ENCODE peak calls at places on chromosomes 2 and 18, in seven cellular contexts. O is GM12892, W is heart left ventricle, K is HCT116, M is testis, A is tibial nerve, R is transverse colon. Q is an unnamed sample.

GRCh38 chr2:11368059-11368572 is 23.7 kb upstream of the ROCK2 start:
- DNase-seq in A (no peak), W (no peak), O (no peak), M (no peak), K (no peak), R (no peak), Q (no peak)

GRCh38 chr18:23924813-23925212 is 89.7 kb upstream of the TTC39C start:
- DNase-seq in R (no peak), A (no peak), W (no peak), M (no peak), O (no peak), K (no peak), Q (peak; percentile 26)

GRCh38 chr2:239804161-239805042 is 220.7 kb downstream of the NDUFA10 start:
- DNase-seq in M (peak; percentile 3), R (no peak), O (no peak), W (no peak), K (no peak), A (no peak), Q (no peak)

GRCh38 chr2:241774419-241775222 is 2.0 kb upstream of the GAL3ST2 start:
- DNase-seq in K (peak; percentile 29), M (peak; percentile 12), O (no peak), A (no peak), W (no peak), R (peak; percentile 79), Q (peak; percentile 97)

GRCh38 chr18:77123313-77124231 is 9.0 kb downstream of the MBP start:
- DNase-seq in K (no peak), M (no peak), A (no peak), W (no peak), O (no peak), R (no peak), Q (no peak)

GRCh38 chr2:229431331-229431954 is 160.4 kb upstream of the PID1 start:
- DNase-seq in R (no peak), A (no peak), K (peak; percentile 57), O (no peak), W (no peak), M (no peak), Q (no peak)

GRCh38 chr2:218631837-218632236 is 24.1 kb downstream of the PLCD4 start:
- DNase-seq in M (no peak), A (no peak), W (no peak), K (peak; percentile 6), R (no peak), O (no peak), Q (no peak)

GRCh38 chr2:156803967-156804366 is 367.8 kb downstream of the GPD2 start:
- DNase-seq in K (no peak), O (no peak), W (no peak), R (no peak), M (no peak), A (no peak), Q (no peak)

GRCh38 chr18:13543144-13543543 is 183.2 kb downstream of the FAM210A start:
- DNase-seq in R (no peak), O (no peak), W (no peak), A (no peak), M (no peak), K (no peak), Q (no peak)

GRCh38 chr2:179860255-179861026 is 971 bp downstream of the ZNF385B start:
- DNase-seq in K (no peak), M (peak; percentile 57), R (no peak), A (no peak), W (no peak), O (peak; percentile 4), Q (no peak)

GRCh38 chr2:237025090-237025865 is 60.4 kb upstream of the COPS8 start:
- DNase-seq in M (no peak), R (peak; percentile 73), O (no peak), K (peak; percentile 37), W (no peak), A (peak; percentile 61), Q (peak; percentile 39)

GRCh38 chr18:74669136-74669798 is 71.6 kb downstream of the ZNF407 start:
- DNase-seq in R (no peak), W (no peak), M (no peak), O (no peak), K (no peak), A (no peak), Q (no peak)

GRCh38 chr2:158305501-158305900 is 151.1 kb downstream of the CCDC148 start:
- DNase-seq in K (no peak), A (no peak), M (no peak), W (no peak), O (no peak), R (no peak), Q (no peak)

GRCh38 chr2:12081481-12082210 is 335.2 kb downstream of the LPIN1 start:
- DNase-seq in K (no peak), M (no peak), A (no peak), W (no peak), R (no peak), O (no peak), Q (no peak)

GRCh38 chr18:22168360-22168921 is 948 bp upstream of the GATA6 start:
- DNase-seq in K (no peak), W (no peak), M (peak; percentile 57), O (no peak), R (peak; percentile 56), A (no peak), Q (no peak)

GRCh38 chr18:54392621-54393023 is 34.9 kb downstream of the C18orf54 start:
- DNase-seq in O (no peak), M (no peak), A (no peak), K (peak; percentile 68), W (no peak), R (no peak), Q (no peak)

GRCh38 chr2:2046497-2046896 is 284.6 kb downstream of the MYT1L start:
- DNase-seq in R (no peak), K (no peak), O (no peak), A (no peak), W (no peak), M (no peak), Q (no peak)

GRCh38 chr2:24353364-24353763 is 7.0 kb downstream of the ITSN2 start:
- DNase-seq in R (no peak), K (no peak), M (no peak), W (no peak), A (no peak), O (no peak), Q (no peak)

GRCh38 chr18:33440011-33440383 is 524 bp downstream of the CCDC178 start:
- DNase-seq in K (no peak), A (peak; percentile 21), W (peak; percentile 48), O (no peak), M (peak; percentile 54), R (peak; percentile 18), Q (no peak)

GRCh38 chr2:163086940-163087339 is 248.4 kb upstream of the KCNH7 start:
- DNase-seq in O (no peak), W (no peak), R (no peak), A (no peak), M (no peak), K (no peak), Q (no peak)

GRCh38 chr2:88239781-88240180 is 69.6 kb downstream of the THNSL2 start:
- DNase-seq in M (peak; percentile 16), A (no peak), O (no peak), K (no peak), W (no peak), R (no peak), Q (no peak)

GRCh38 chr2:238952261-238952924 is 104.5 kb downstream of the TWIST2 start:
- DNase-seq in K (no peak), A (no peak), O (no peak), R (no peak), W (no peak), M (no peak), Q (no peak)

GRCh38 chr2:113032737-113033136 is 19.9 kb downstream of the IL36B start:
- DNase-seq in W (no peak), O (no peak), R (no peak), K (no peak), M (no peak), A (no peak), Q (no peak)

GRCh38 chr2:160635488-160635887 is 141.9 kb upstream of the RBMS1 start:
- DNase-seq in K (no peak), M (no peak), O (no peak), R (no peak), W (peak; percentile 60), A (no peak), Q (no peak)

GRCh38 chr2:230234845-230235244 is 9.3 kb downstream of the SP140 start:
- DNase-seq in M (no peak), K (no peak), O (no peak), R (no peak), W (no peak), A (no peak), Q (no peak)

GRCh38 chr2:95029898-95030341 is 4.4 kb downstream of the MAL start:
- DNase-seq in R (no peak), A (no peak), K (no peak), W (no peak), O (no peak), M (no peak), Q (peak; percentile 41)

GRCh38 chr2:138207531-138207930 is 243.3 kb downstream of the HNMT start:
- DNase-seq in W (no peak), M (no peak), K (no peak), O (no peak), A (no peak), R (no peak), Q (no peak)

GRCh38 chr18:70024088-70024487 is 76.4 kb upstream of the CD226 start:
- DNase-seq in M (no peak), W (no peak), R (no peak), O (no peak), K (no peak), A (no peak), Q (no peak)

GRCh38 chr2:85538507-85539360 is at the start of gene MAT2A:
- DNase-seq in M (peak; percentile 94), R (peak; percentile 92), K (peak; percentile 89), W (peak; percentile 96), O (peak; percentile 77), A (peak; percentile 93), Q (peak; percentile 69)
- TF ChIP-seq POLR2A in M (peak; percentile 96), R (peak; percentile 100), K (peak; percentile 99), W (peak; percentile 98), O (peak; percentile 99), A (peak; percentile 99), Q (peak; percentile 100)

DNA sequence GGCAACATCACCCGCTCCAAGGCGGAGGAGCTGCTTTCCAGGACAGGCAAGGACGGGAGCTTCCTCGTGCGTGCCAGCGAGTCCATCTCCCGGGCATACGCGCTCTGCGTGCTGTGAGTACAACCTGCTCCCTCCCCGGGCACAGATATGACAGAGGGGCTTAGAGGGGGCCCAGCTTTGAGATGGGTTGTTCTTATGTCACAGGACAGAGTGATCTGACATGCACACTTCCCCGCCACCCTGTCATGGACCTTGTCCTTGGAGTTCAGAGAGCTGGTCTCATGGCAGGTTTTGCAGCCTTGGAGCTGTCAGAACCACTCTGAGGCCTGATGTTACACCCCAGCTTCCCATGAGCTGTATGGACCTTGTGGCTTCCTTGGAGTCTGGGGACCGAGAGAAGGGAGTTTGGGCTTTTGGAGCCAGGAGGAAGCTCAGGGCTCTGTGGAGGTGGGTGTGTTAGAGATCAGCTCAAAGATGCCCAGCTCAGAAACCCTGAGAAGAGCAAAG is 411 bp downstream of the INPP5D start:
- DNase-seq in W (no peak), R (no peak), O (no peak), K (no peak), M (no peak), A (no peak), Q (no peak)
- TF ChIP-seq POLR2A in W (no peak), R (no peak), O (peak; percentile 8), K (no peak), M (no peak), A (no peak), Q (no peak)

GRCh38 chr18:3450358-3451107 is 561 bp downstream of the TGIF1 start:
- DNase-seq in O (no peak), A (peak; percentile 72), R (peak; percentile 74), K (no peak), M (peak; percentile 80), W (peak; percentile 81), Q (no peak)
- TF ChIP-seq POLR2A in O (no peak), A (peak; percentile 33), R (peak; percentile 37), K (no peak), M (no peak), W (no peak), Q (no peak)

GRCh38 chr18:51197661-51198424 is at the start of gene MEX3C:
- DNase-seq in O (peak; percentile 77), A (peak; percentile 99), M (peak; percentile 99), K (peak; percentile 97), W (peak; percentile 100), R (peak; percentile 100), Q (peak; percentile 78)
- TF ChIP-seq POLR2A in O (peak; percentile 75), A (peak; percentile 84), M (peak; percentile 54), K (peak; percentile 84), W (peak; percentile 43), R (peak; percentile 71), Q (peak; percentile 62)

Q was measured in H54.